ENCODE peak calls at places on chromosomes 4 and X, in five cellular contexts. Y is SK-N-SH; I is heart right ventricle; R is globus pallidus; S is activated T-helper 1 cell treated with anti-CD3 and anti-CD28 coated beads, Interleukin-2, amount 50 U/mL, for 16 hours. T is an unnamed sample.

GRCh38 chrX:84153538-84153937 is 34.5 kb downstream of the RPS6KA6 start:
- DNase-seq in I (no peak), S (no peak), Y (no peak), R (no peak), T (no peak)

GRCh38 chrX:136597954-136598353 is 50.0 kb upstream of the CD40LG start:
- DNase-seq in R (no peak), I (no peak), S (no peak), Y (no peak), T (no peak)

GRCh38 chrX:20144491-20144890 is 2.9 kb upstream of the EIF1AX start:
- DNase-seq in Y (no peak), I (no peak), R (no peak), S (no peak), T (no peak)

GRCh38 chr4:149914521-149915115 is 99.0 kb upstream of the IQCM start:
- DNase-seq in S (no peak), R (peak; percentile 11), Y (peak; percentile 69), I (no peak), T (peak; percentile 75)

GRCh38 chrX:129659137-129659536 is 4.4 kb upstream of the APLN start:
- DNase-seq in S (no peak), I (no peak), R (no peak), Y (no peak), T (no peak)

GRCh38 chr4:173214661-173215060 is 46.0 kb downstream of the GALNT7 start:
- DNase-seq in I (no peak), S (no peak), Y (no peak), R (no peak), T (peak; percentile 83)

GRCh38 chrX:65697173-65697572 is 29.7 kb downstream of the MSN start:
- DNase-seq in Y (no peak), S (no peak), I (no peak), R (no peak), T (peak; percentile 68)

GRCh38 chrX:43664258-43664657 is 8.2 kb downstream of the MAOA start:
- DNase-seq in Y (no peak), R (no peak), S (no peak), I (no peak), T (no peak)

GRCh38 chr4:147833254-147833653 is 101.4 kb downstream of the ARHGAP10 start:
- DNase-seq in Y (no peak), I (no peak), S (no peak), R (no peak), T (no peak)

GRCh38 chrX:137051978-137052640 is 18.3 kb upstream of the GPR101 start:
- DNase-seq in S (peak; percentile 50), Y (peak; percentile 88), I (peak; percentile 65), R (peak; percentile 4), T (peak; percentile 67)

GRCh38 chr4:53654300-53654758 is 63.0 kb upstream of the LNX1 start:
- DNase-seq in R (no peak), I (no peak), S (no peak), Y (no peak), T (peak; percentile 88)

GRCh38 chrX:18899796-18900380 is 84.0 kb downstream of the PHKA2 start:
- DNase-seq in S (no peak), Y (peak; percentile 87), I (no peak), R (no peak), T (peak; percentile 41)

GRCh38 chrX:39874202-39874816 is 223.4 kb downstream of the BCOR start:
- DNase-seq in Y (no peak), R (no peak), S (no peak), I (no peak), T (no peak)

T was measured in astrocyte of the hippocampus.